ENCODE peak calls at places on chromosomes 3 and 15, in eight cellular contexts. A is foreskin fibroblast; F is HAP-1; U is SHP77; H is LNCaP clone FGC; N is activated CD4-positive, alpha-beta T cell treated with anti-CD3 and anti-CD28 coated beads, Interleukin-2, amount 10 ng/mL, durations not matched to agents 7 days and 5 days; G is esophagus squamous epithelium; R is cardiac fibroblast. P is an unnamed sample.

GRCh38 chr15:74384566-74385441 is 17.4 kb upstream of the CYP11A1 start:
- DNase-seq in A (no peak), F (no peak), U (no peak), H (no peak), N (peak; percentile 46), G (no peak), R (no peak), P (no peak)

GRCh38 chr3:160040181-160040580 is 51.5 kb downstream of the IL12A start:
- DNase-seq in A (no peak), F (no peak), U (no peak), H (no peak), N (no peak), G (no peak), R (no peak), P (no peak)

GRCh38 chr15:91894606-91895005 is 41.1 kb downstream of the SLCO3A1 start:
- DNase-seq in A (no peak), F (no peak), U (no peak), H (no peak), N (no peak), G (no peak), R (no peak), P (no peak)

GRCh38 chr3:178388473-178388872 is 147.8 kb upstream of the KCNMB2 start:
- DNase-seq in A (peak; percentile 35), F (no peak), U (no peak), H (no peak), N (no peak), G (no peak), R (no peak), P (no peak)

GRCh38 chr15:70770863-70771262 is 7.5 kb upstream of the UACA start:
- DNase-seq in A (no peak), F (no peak), U (no peak), H (no peak), N (no peak), G (no peak), R (no peak), P (no peak)

GRCh38 chr3:122572940-122573412 is 4.5 kb upstream of the PARP15 start:
- DNase-seq in A (peak; percentile 84), F (peak; percentile 27), U (no peak), H (peak; percentile 62), N (no peak), G (no peak), R (peak; percentile 63), P (peak; percentile 21)

GRCh38 chr3:85790445-85791030 is 831.7 kb downstream of the CADM2 start:
- DNase-seq in A (no peak), F (no peak), U (no peak), H (no peak), N (no peak), G (no peak), R (no peak), P (no peak)

GRCh38 chr15:69531302-69532027 is 78.8 kb downstream of the RPLP1 start:
- DNase-seq in A (no peak), F (peak; percentile 97), U (no peak), H (no peak), N (no peak), G (no peak), R (no peak), P (no peak)

GRCh38 chr3:30597131-30597768 is 9.2 kb upstream of the TGFBR2 start:
- DNase-seq in A (peak; percentile 89), F (no peak), U (no peak), H (peak; percentile 26), N (no peak), G (no peak), R (peak; percentile 86), P (peak; percentile 85)

GRCh38 chr3:16741103-16741758 is 136.0 kb upstream of the DAZL start:
- DNase-seq in A (peak; percentile 92), F (no peak), U (no peak), H (no peak), N (no peak), G (no peak), R (peak; percentile 83), P (peak; percentile 97)

GRCh38 chr3:184380627-184381260 is 890 bp downstream of the CHRD start:
- DNase-seq in A (peak; percentile 26), F (peak; percentile 26), U (no peak), H (no peak), N (no peak), G (no peak), R (no peak), P (no peak)

GRCh38 chr3:116849261-116849688 is 139.7 kb downstream of the TUSC7 start:
- DNase-seq in A (no peak), F (peak; percentile 51), U (no peak), H (no peak), N (no peak), G (no peak), R (no peak), P (no peak)

GRCh38 chr15:76844096-76844495 is 61.0 kb downstream of the SCAPER start:
- DNase-seq in A (peak; percentile 37), F (no peak), U (no peak), H (no peak), N (no peak), G (no peak), R (peak; percentile 16), P (peak; percentile 15)

GRCh38 chr3:130905551-130905950 is 11.7 kb downstream of the ATP2C1 start:
- DNase-seq in A (peak; percentile 86), F (no peak), U (no peak), H (peak; percentile 73), N (no peak), G (no peak), R (peak; percentile 80), P (peak; percentile 88)

GRCh38 chr3:194322701-194323174 is 28.4 kb downstream of the CPN2 start:
- DNase-seq in A (peak; percentile 61), F (no peak), U (no peak), H (no peak), N (no peak), G (no peak), R (peak; percentile 62), P (peak; percentile 25)

GRCh38 chr3:53696401-53697172 is 149.6 kb downstream of the CHDH start:
- DNase-seq in A (no peak), F (no peak), U (no peak), H (no peak), N (no peak), G (no peak), R (peak; percentile 3), P (no peak)

GRCh38 chr3:151589311-151589710 is 128.4 kb upstream of the IGSF10 start:
- DNase-seq in A (no peak), F (no peak), U (no peak), H (no peak), N (no peak), G (no peak), R (no peak), P (peak; percentile 77)

GRCh38 chr15:82805994-82806406 is at the start of gene FSD2:
- DNase-seq in A (no peak), F (no peak), U (no peak), H (no peak), N (no peak), G (no peak), R (no peak), P (no peak)

GRCh38 chr15:92683511-92683834 is 27.9 kb upstream of the FAM174B start:
- DNase-seq in A (no peak), F (peak; percentile 59), U (peak; percentile 66), H (no peak), N (no peak), G (no peak), R (peak; percentile 52), P (no peak)

GRCh38 chr3:149813367-149814281 is 609 bp downstream of the RNF13 start:
- DNase-seq in A (peak; percentile 72), F (peak; percentile 48), U (no peak), H (peak; percentile 39), N (peak; percentile 21), G (no peak), R (peak; percentile 38), P (peak; percentile 14)

GRCh38 chr3:159499031-159499793 is 489.4 kb upstream of the IL12A start:
- DNase-seq in A (peak; percentile 49), F (no peak), U (no peak), H (no peak), N (no peak), G (no peak), R (no peak), P (no peak)

GRCh38 chr15:88385078-88385700 is 82.0 kb downstream of the MRPL46 start:
- DNase-seq in A (peak; percentile 43), F (no peak), U (no peak), H (no peak), N (no peak), G (no peak), R (no peak), P (peak; percentile 8)

GRCh38 chr3:71905426-71905825 is 120.5 kb upstream of the PROK2 start:
- DNase-seq in A (no peak), F (no peak), U (no peak), H (no peak), N (no peak), G (no peak), R (no peak), P (no peak)

GRCh38 chr3:14581334-14582072 is 41.4 kb upstream of the GRIP2 start:
- DNase-seq in A (no peak), F (no peak), U (no peak), H (no peak), N (no peak), G (no peak), R (no peak), P (no peak)

GRCh38 chr3:14183015-14183577 is 4.5 kb downstream of the LSM3 start:
- DNase-seq in A (no peak), F (no peak), U (no peak), H (no peak), N (no peak), G (no peak), R (no peak), P (no peak)

GRCh38 chr15:99137111-99137546 is 32.2 kb downstream of the SYNM start:
- DNase-seq in A (no peak), F (no peak), U (peak; percentile 23), H (no peak), N (no peak), G (no peak), R (no peak), P (no peak)

GRCh38 chr15:33135355-33135781 is 59.1 kb downstream of the FMN1 start:
- DNase-seq in A (peak; percentile 58), F (no peak), U (no peak), H (no peak), N (no peak), G (no peak), R (peak; percentile 54), P (peak; percentile 90)

GRCh38 chr3:53269888-53270880 is 14.4 kb upstream of the TKT start:
- DNase-seq in A (peak; percentile 98), F (peak; percentile 84), U (peak; percentile 98), H (peak; percentile 75), N (peak; percentile 27), G (peak; percentile 49), R (peak; percentile 98), P (peak; percentile 99)

GRCh38 chr15:50905055-50905454 is 3.4 kb upstream of the AP4E1 start:
- DNase-seq in A (no peak), F (no peak), U (no peak), H (no peak), N (no peak), G (no peak), R (no peak), P (no peak)

GRCh38 chr3:113606539-113607218 is 74.3 kb downstream of the SIDT1 start:
- DNase-seq in A (no peak), F (peak; percentile 26), U (no peak), H (no peak), N (peak; percentile 71), G (no peak), R (no peak), P (no peak)

GRCh38 chr3:76024640-76025039 is 239.3 kb upstream of the ZNF717 start:
- DNase-seq in A (peak; percentile 60), F (no peak), U (no peak), H (no peak), N (no peak), G (no peak), R (peak; percentile 2), P (peak; percentile 4)

GRCh38 chr3:134576831-134577230 is 74.0 kb downstream of the KY start:
- DNase-seq in A (no peak), F (no peak), U (no peak), H (no peak), N (no peak), G (no peak), R (no peak), P (no peak)

GRCh38 chr3:168531116-168531515 is 435.4 kb upstream of the GOLIM4 start:
- DNase-seq in A (no peak), F (peak; percentile 66), U (no peak), H (no peak), N (no peak), G (no peak), R (no peak), P (no peak)

GRCh38 chr3:50645378-50645777 is 28.4 kb downstream of the MAPKAPK3 start:
- DNase-seq in A (no peak), F (no peak), U (no peak), H (no peak), N (no peak), G (no peak), R (no peak), P (no peak)

P was measured in fibroblast of gingiva.